ENCODE peak calls at places on chromosomes 6 and 20, in five cellular contexts. A is AG04450; O is activated naive CD4-positive, alpha-beta T cell treated with anti-CD3 and anti-CD28 coated beads, Interleukin-2, amount 50 U/mL, for 72 hours; B is nucleus accumbens; Q is B cell. R is an unnamed sample.

GRCh38 chr6:119197271-119197670 is 118.8 kb upstream of the FAM184A start:
- DNase-seq in A (no peak), O (no peak), B (no peak), Q (no peak), R (no peak)

GRCh38 chr6:52526634-52527033 is 50.2 kb downstream of the TRAM2 start:
- DNase-seq in A (no peak), O (no peak), B (no peak), Q (no peak), R (no peak)

GRCh38 chr20:1876217-1876921 is 18.8 kb upstream of the SIRPA start:
- DNase-seq in A (no peak), O (no peak), B (no peak), Q (no peak), R (peak; percentile 15)

GRCh38 chr6:136989591-136990578 is 54.9 kb downstream of the IL20RA start:
- DNase-seq in A (no peak), O (no peak), B (no peak), Q (no peak), R (no peak)

GRCh38 chr20:38692436-38693411 is 31.6 kb upstream of the SLC32A1 start:
- DNase-seq in A (peak; percentile 29), O (no peak), B (no peak), Q (no peak), R (peak; percentile 68)

GRCh38 chr6:26232950-26233607 is 131.9 kb upstream of the BTN3A2 start:
- DNase-seq in A (no peak), O (no peak), B (no peak), Q (no peak), R (peak; percentile 72)

GRCh38 chr6:3316363-3316762 is 57.6 kb downstream of the PSMG4 start:
- DNase-seq in A (no peak), O (no peak), B (no peak), Q (no peak), R (no peak)

GRCh38 chr20:2109425-2110210 is 8.0 kb downstream of the STK35 start:
- DNase-seq in A (no peak), O (no peak), B (no peak), Q (no peak), R (no peak)

GRCh38 chr6:107323133-107323785 is 136.1 kb downstream of the PDSS2 start:
- DNase-seq in A (no peak), O (no peak), B (no peak), Q (no peak), R (no peak)

GRCh38 chr20:62796699-62797491 is 622 bp downstream of the MRGBP start:
- DNase-seq in A (no peak), O (no peak), B (no peak), Q (no peak), R (no peak)

GRCh38 chr20:44832724-44833123 is 22.4 kb upstream of the RIMS4 start:
- DNase-seq in A (no peak), O (no peak), B (no peak), Q (no peak), R (no peak)

GRCh38 chr20:60993647-60994046 is 258.4 kb upstream of the CDH4 start:
- DNase-seq in A (no peak), O (no peak), B (no peak), Q (no peak), R (no peak)

GRCh38 chr20:62850333-62850974 is 11.2 kb downstream of the TCFL5 start:
- DNase-seq in A (no peak), O (no peak), B (no peak), Q (no peak), R (no peak)

GRCh38 chr20:24153101-24154040 is 164.8 kb upstream of the GGTLC1 start:
- DNase-seq in A (no peak), O (no peak), B (no peak), Q (no peak), R (no peak)

GRCh38 chr6:12077021-12077420 is 64.9 kb downstream of the HIVEP1 start:
- DNase-seq in A (no peak), O (no peak), B (no peak), Q (no peak), R (no peak)

GRCh38 chr6:5813625-5814027 is 193.1 kb downstream of the NRN1 start:
- DNase-seq in A (no peak), O (no peak), B (no peak), Q (no peak), R (peak; percentile 82)

GRCh38 chr6:167543602-167544506 is 219.0 kb downstream of the TTLL2 start:
- DNase-seq in A (no peak), O (no peak), B (no peak), Q (peak; percentile 36), R (no peak)

GRCh38 chr6:161835426-161836029 is 561.7 kb upstream of the AGPAT4 start:
- DNase-seq in A (no peak), O (no peak), B (no peak), Q (no peak), R (no peak)

GRCh38 chr6:125700591-125701353 is 48.7 kb upstream of the HEY2 start:
- DNase-seq in A (no peak), O (no peak), B (no peak), Q (no peak), R (no peak)

GRCh38 chr6:10850728-10851127 is 12.4 kb upstream of the MAK start:
- DNase-seq in A (no peak), O (no peak), B (no peak), Q (no peak), R (no peak)

GRCh38 chr6:32940656-32941411 is at the start of gene HLA-DMB:
- DNase-seq in A (peak; percentile 29), O (no peak), B (no peak), Q (peak; percentile 78), R (peak; percentile 73)

GRCh38 chr20:2820896-2821869 is 5.0 kb downstream of the TMEM239 start:
- DNase-seq in A (no peak), O (no peak), B (no peak), Q (no peak), R (no peak)

GRCh38 chr6:107867302-107867615 is 43.1 kb upstream of the SCML4 start:
- DNase-seq in A (no peak), O (no peak), B (no peak), Q (no peak), R (no peak)

GRCh38 chr6:88358846-88359245 is 192.7 kb upstream of the CNR1 start:
- DNase-seq in A (no peak), O (no peak), B (no peak), Q (no peak), R (no peak)

R was measured in Jurkat, Clone E6-1.